ENCODE peak calls at places on chromosomes 6 and 20, in four cellular contexts. One of them, this sample, is unnamed.

GRCh38 chr20:33672426-33673114 is 1.7 kb downstream of the NECAB3 start:
- DNase-seq in PC-3: no peak
- DNase-seq in body of pancreas: peak
- DNase-seq in T follicular helper cell: no peak
- DNase-seq in this sample: no peak

GRCh38 chr20:63100926-63101699 is 94.3 kb upstream of the BHLHE23 start:
- DNase-seq in PC-3: no peak
- DNase-seq in body of pancreas: no peak
- DNase-seq in T follicular helper cell: no peak
- DNase-seq in this sample: no peak

GRCh38 chr6:70277480-70277879 is 25.4 kb downstream of the COL9A1 start:
- DNase-seq in PC-3: peak
- DNase-seq in body of pancreas: no peak
- DNase-seq in T follicular helper cell: no peak
- DNase-seq in this sample: peak

GRCh38 chr6:89952361-89952680 is 58.1 kb downstream of the GJA10 start:
- DNase-seq in PC-3: no peak
- DNase-seq in body of pancreas: no peak
- DNase-seq in T follicular helper cell: no peak
- DNase-seq in this sample: no peak

GRCh38 chr20:46592580-46593362 is 42.3 kb upstream of the OCSTAMP start:
- DNase-seq in PC-3: peak
- DNase-seq in body of pancreas: no peak
- DNase-seq in T follicular helper cell: no peak
- DNase-seq in this sample: no peak

GRCh38 chr6:34696189-34696738 is 303 bp downstream of the ILRUN start:
- DNase-seq in PC-3: peak
- DNase-seq in body of pancreas: peak
- DNase-seq in T follicular helper cell: no peak
- DNase-seq in this sample: no peak

GRCh38 chr6:92341224-92341623 is 1078.1 kb downstream of the EPHA7 start:
- DNase-seq in PC-3: peak
- DNase-seq in body of pancreas: no peak
- DNase-seq in T follicular helper cell: no peak
- DNase-seq in this sample: no peak

GRCh38 chr6:157283900-157284737 is 39.2 kb downstream of the TMEM242 start:
- DNase-seq in PC-3: no peak
- DNase-seq in body of pancreas: no peak
- DNase-seq in T follicular helper cell: no peak
- DNase-seq in this sample: no peak

GRCh38 chr20:5895626-5896025 is 54.7 kb downstream of the TRMT6 start:
- DNase-seq in PC-3: no peak
- DNase-seq in body of pancreas: peak
- DNase-seq in T follicular helper cell: no peak
- DNase-seq in this sample: no peak

GRCh38 chr6:13573669-13574110 is 711 bp upstream of the SIRT5 start:
- DNase-seq in PC-3: peak
- DNase-seq in body of pancreas: peak
- DNase-seq in T follicular helper cell: no peak
- DNase-seq in this sample: no peak

GRCh38 chr6:13678255-13678983 is 33.2 kb downstream of the RANBP9 start:
- DNase-seq in PC-3: no peak
- DNase-seq in body of pancreas: no peak
- DNase-seq in T follicular helper cell: no peak
- DNase-seq in this sample: no peak

GRCh38 chr20:57667385-57667784 is 42.4 kb downstream of the PMEPA1 start:
- DNase-seq in PC-3: no peak
- DNase-seq in body of pancreas: no peak
- DNase-seq in T follicular helper cell: no peak
- DNase-seq in this sample: no peak

GRCh38 chr20:46230811-46231282 is 77.5 kb downstream of the CDH22 start:
- DNase-seq in PC-3: peak
- DNase-seq in body of pancreas: no peak
- DNase-seq in T follicular helper cell: no peak
- DNase-seq in this sample: no peak

GRCh38 chr6:21263531-21264287 is 329.8 kb upstream of the SOX4 start:
- DNase-seq in PC-3: peak
- DNase-seq in body of pancreas: no peak
- DNase-seq in T follicular helper cell: no peak
- DNase-seq in this sample: peak

GRCh38 chr20:41508335-41508734 is 109.8 kb downstream of the CHD6 start:
- DNase-seq in PC-3: no peak
- DNase-seq in body of pancreas: no peak
- DNase-seq in T follicular helper cell: no peak
- DNase-seq in this sample: no peak

GRCh38 chr6:43911625-43912577 is 141.9 kb downstream of the VEGFA start:
- DNase-seq in PC-3: no peak
- DNase-seq in body of pancreas: peak
- DNase-seq in T follicular helper cell: no peak
- DNase-seq in this sample: no peak

GRCh38 chr6:43799671-43800623 is 29.9 kb downstream of the VEGFA start:
- DNase-seq in PC-3: peak
- DNase-seq in body of pancreas: peak
- DNase-seq in T follicular helper cell: no peak
- DNase-seq in this sample: no peak

This sample was measured in stromal cell of bone marrow.